ENCODE peak calls at places on chromosomes 13 and 19, in five cellular contexts. R is mesenteric fat pad, X is Calu3, W is anterior cingulate cortex, P is right lobe of liver. H is an unnamed sample.
A peak's percentile ranks its signal among the peaks of the same experiment; 100 is the strongest.

GRCh38 chr19:55206664-55207500 is 2.4 kb downstream of the PTPRH start:
- DNase-seq in X (peak; percentile 97), R (peak; percentile 92), W (peak; percentile 52), P (peak; percentile 94), H (peak; percentile 33)

GRCh38 chr13:77113496-77113895 is 86.5 kb upstream of the FBXL3 start:
- DNase-seq in R (no peak), W (no peak), X (no peak), P (no peak), H (no peak)

GRCh38 chr19:16258440-16258903 is 60.8 kb downstream of the AP1M1 start:
- DNase-seq in W (peak; percentile 36), P (peak; percentile 73), X (no peak), R (no peak), H (peak; percentile 26)

GRCh38 chr13:23268441-23268840 is 87.7 kb downstream of the SGCG start:
- DNase-seq in X (no peak), R (no peak), W (no peak), P (no peak), H (no peak)

GRCh38 chr19:27676877-27677276 is 1536.1 kb downstream of the UQCRFS1 start:
- DNase-seq in P (no peak), R (peak; percentile 5), X (no peak), W (no peak), H (no peak)

GRCh38 chr13:65756071-65756671 is 1474.0 kb downstream of the PCDH9 start:
- DNase-seq in X (no peak), R (no peak), P (no peak), W (no peak), H (no peak)

GRCh38 chr19:43625918-43626579 is 6.6 kb upstream of the ZNF428 start:
- DNase-seq in W (no peak), R (no peak), X (peak; percentile 33), P (no peak), H (no peak)

GRCh38 chr13:77386880-77387606 is 60.1 kb upstream of the MYCBP2 start:
- DNase-seq in X (no peak), R (no peak), W (no peak), P (no peak), H (no peak)

GRCh38 chr13:68697551-68697950 is 1410.1 kb upstream of the ATXN8OS start:
- DNase-seq in W (no peak), X (no peak), P (no peak), R (no peak), H (no peak)

GRCh38 chr19:38667552-38668205 is 20.2 kb downstream of the ACTN4 start:
- DNase-seq in X (no peak), P (no peak), R (no peak), W (no peak), H (no peak)

GRCh38 chr19:35773020-35773809 is 2.1 kb upstream of the ARHGAP33 start:
- DNase-seq in P (no peak), W (no peak), R (no peak), X (no peak), H (no peak)

GRCh38 chr19:30064776-30065494 is 122.9 kb downstream of the URI1 start:
- DNase-seq in R (peak; percentile 68), X (no peak), W (no peak), P (no peak), H (no peak)

GRCh38 chr13:38350114-38350617 is 515 bp downstream of the UFM1 start:
- DNase-seq in P (peak; percentile 77), R (peak; percentile 89), X (peak; percentile 58), W (peak; percentile 61), H (no peak)

GRCh38 chr19:19406878-19407639 is 1.6 kb downstream of the GATAD2A start:
- DNase-seq in R (no peak), X (peak; percentile 34), W (no peak), P (peak; percentile 39), H (peak; percentile 53)